ENCODE peak calls at places on chromosomes 5 and 9, in six cellular contexts. One of them, this sample, is unnamed.

GRCh38 chr9:101458955-101459631 is 23.5 kb upstream of the ALDOB start:
- DNase-seq in natural killer cell: no peak
- DNase-seq in stimulated activated CD4-positive, alpha-beta T cell treated with anti-CD3 and anti-CD28 coated beads, Interleukin-12 subunit alpha, Interleukin-12 subunit beta, amount 100 ng/mL, for 4 hours: no peak
- DNase-seq in cardiac muscle cell: peak
- DNase-seq in NCI-H1092 treated with DMSO at 0.1 percent for 48 hours: peak
- DNase-seq in ACHN: peak
- DNase-seq in this sample: peak

GRCh38 chr5:1010641-1011046 is 2.0 kb downstream of the NKD2 start:
- DNase-seq in NCI-H1092 treated with DMSO at 0.1 percent for 48 hours: no peak
- DNase-seq in cardiac muscle cell: no peak
- DNase-seq in natural killer cell: no peak
- DNase-seq in stimulated activated CD4-positive, alpha-beta T cell treated with anti-CD3 and anti-CD28 coated beads, Interleukin-12 subunit alpha, Interleukin-12 subunit beta, amount 100 ng/mL, for 4 hours: no peak
- DNase-seq in ACHN: no peak
- DNase-seq in this sample: no peak

GRCh38 chr9:93320591-93321219 is 130.8 kb upstream of the FAM120A start:
- DNase-seq in NCI-H1092 treated with DMSO at 0.1 percent for 48 hours: no peak
- DNase-seq in stimulated activated CD4-positive, alpha-beta T cell treated with anti-CD3 and anti-CD28 coated beads, Interleukin-12 subunit alpha, Interleukin-12 subunit beta, amount 100 ng/mL, for 4 hours: no peak
- DNase-seq in natural killer cell: no peak
- DNase-seq in cardiac muscle cell: no peak
- DNase-seq in ACHN: no peak
- DNase-seq in this sample: no peak

GRCh38 chr9:114829686-114830085 is 23.8 kb upstream of the TNFSF15 start:
- DNase-seq in cardiac muscle cell: no peak
- DNase-seq in natural killer cell: no peak
- DNase-seq in NCI-H1092 treated with DMSO at 0.1 percent for 48 hours: no peak
- DNase-seq in stimulated activated CD4-positive, alpha-beta T cell treated with anti-CD3 and anti-CD28 coated beads, Interleukin-12 subunit alpha, Interleukin-12 subunit beta, amount 100 ng/mL, for 4 hours: no peak
- DNase-seq in ACHN: no peak
- DNase-seq in this sample: no peak

GRCh38 chr5:15791859-15792258 is 291.9 kb downstream of the FBXL7 start:
- DNase-seq in natural killer cell: no peak
- DNase-seq in ACHN: no peak
- DNase-seq in NCI-H1092 treated with DMSO at 0.1 percent for 48 hours: no peak
- DNase-seq in cardiac muscle cell: no peak
- DNase-seq in stimulated activated CD4-positive, alpha-beta T cell treated with anti-CD3 and anti-CD28 coated beads, Interleukin-12 subunit alpha, Interleukin-12 subunit beta, amount 100 ng/mL, for 4 hours: no peak
- DNase-seq in this sample: no peak

GRCh38 chr9:27150758-27151431 is 41.9 kb downstream of the TEK start:
- DNase-seq in NCI-H1092 treated with DMSO at 0.1 percent for 48 hours: no peak
- DNase-seq in ACHN: no peak
- DNase-seq in stimulated activated CD4-positive, alpha-beta T cell treated with anti-CD3 and anti-CD28 coated beads, Interleukin-12 subunit alpha, Interleukin-12 subunit beta, amount 100 ng/mL, for 4 hours: no peak
- DNase-seq in cardiac muscle cell: peak
- DNase-seq in natural killer cell: no peak
- DNase-seq in this sample: no peak

GRCh38 chr5:175214152-175214551 is 229.8 kb downstream of the DRD1 start:
- DNase-seq in cardiac muscle cell: peak
- DNase-seq in ACHN: peak
- DNase-seq in natural killer cell: no peak
- DNase-seq in NCI-H1092 treated with DMSO at 0.1 percent for 48 hours: no peak
- DNase-seq in stimulated activated CD4-positive, alpha-beta T cell treated with anti-CD3 and anti-CD28 coated beads, Interleukin-12 subunit alpha, Interleukin-12 subunit beta, amount 100 ng/mL, for 4 hours: no peak
- DNase-seq in this sample: no peak

GRCh38 chr5:96821260-96821916 is 13.6 kb upstream of the ERAP1 start:
- DNase-seq in stimulated activated CD4-positive, alpha-beta T cell treated with anti-CD3 and anti-CD28 coated beads, Interleukin-12 subunit alpha, Interleukin-12 subunit beta, amount 100 ng/mL, for 4 hours: no peak
- DNase-seq in ACHN: peak
- DNase-seq in cardiac muscle cell: peak
- DNase-seq in natural killer cell: no peak
- DNase-seq in NCI-H1092 treated with DMSO at 0.1 percent for 48 hours: no peak
- DNase-seq in this sample: no peak

GRCh38 chr9:91360551-91361293 is 996 bp downstream of the AUH start:
- DNase-seq in ACHN: no peak
- DNase-seq in NCI-H1092 treated with DMSO at 0.1 percent for 48 hours: peak
- DNase-seq in cardiac muscle cell: no peak
- DNase-seq in stimulated activated CD4-positive, alpha-beta T cell treated with anti-CD3 and anti-CD28 coated beads, Interleukin-12 subunit alpha, Interleukin-12 subunit beta, amount 100 ng/mL, for 4 hours: no peak
- DNase-seq in natural killer cell: no peak
- DNase-seq in this sample: no peak

GRCh38 chr5:134138416-134139376 is 24.2 kb downstream of the TCF7 start:
- DNase-seq in stimulated activated CD4-positive, alpha-beta T cell treated with anti-CD3 and anti-CD28 coated beads, Interleukin-12 subunit alpha, Interleukin-12 subunit beta, amount 100 ng/mL, for 4 hours: no peak
- DNase-seq in ACHN: no peak
- DNase-seq in natural killer cell: peak
- DNase-seq in NCI-H1092 treated with DMSO at 0.1 percent for 48 hours: no peak
- DNase-seq in cardiac muscle cell: no peak
- DNase-seq in this sample: no peak

GRCh38 chr5:55538621-55539020 is 3.9 kb upstream of the PLPP1 start:
- DNase-seq in ACHN: no peak
- DNase-seq in stimulated activated CD4-positive, alpha-beta T cell treated with anti-CD3 and anti-CD28 coated beads, Interleukin-12 subunit alpha, Interleukin-12 subunit beta, amount 100 ng/mL, for 4 hours: no peak
- DNase-seq in cardiac muscle cell: no peak
- DNase-seq in NCI-H1092 treated with DMSO at 0.1 percent for 48 hours: no peak
- DNase-seq in natural killer cell: no peak
- DNase-seq in this sample: no peak

GRCh38 chr5:9513825-9514224 is 32.0 kb downstream of the SEMA5A start:
- DNase-seq in NCI-H1092 treated with DMSO at 0.1 percent for 48 hours: no peak
- DNase-seq in cardiac muscle cell: peak
- DNase-seq in ACHN: peak
- DNase-seq in stimulated activated CD4-positive, alpha-beta T cell treated with anti-CD3 and anti-CD28 coated beads, Interleukin-12 subunit alpha, Interleukin-12 subunit beta, amount 100 ng/mL, for 4 hours: no peak
- DNase-seq in natural killer cell: no peak
- DNase-seq in this sample: no peak

GRCh38 chr5:102782245-102782872 is 27.3 kb downstream of the PAM start:
- DNase-seq in ACHN: no peak
- DNase-seq in stimulated activated CD4-positive, alpha-beta T cell treated with anti-CD3 and anti-CD28 coated beads, Interleukin-12 subunit alpha, Interleukin-12 subunit beta, amount 100 ng/mL, for 4 hours: no peak
- DNase-seq in NCI-H1092 treated with DMSO at 0.1 percent for 48 hours: no peak
- DNase-seq in cardiac muscle cell: no peak
- DNase-seq in natural killer cell: no peak
- DNase-seq in this sample: no peak

GRCh38 chr5:89535421-89535820 is 652.4 kb upstream of the MEF2C start:
- DNase-seq in cardiac muscle cell: no peak
- DNase-seq in natural killer cell: no peak
- DNase-seq in NCI-H1092 treated with DMSO at 0.1 percent for 48 hours: no peak
- DNase-seq in ACHN: no peak
- DNase-seq in stimulated activated CD4-positive, alpha-beta T cell treated with anti-CD3 and anti-CD28 coated beads, Interleukin-12 subunit alpha, Interleukin-12 subunit beta, amount 100 ng/mL, for 4 hours: no peak
- DNase-seq in this sample: no peak

GRCh38 chr9:92295827-92296258 is 2.3 kb upstream of the IARS1 start:
- DNase-seq in NCI-H1092 treated with DMSO at 0.1 percent for 48 hours: no peak
- DNase-seq in natural killer cell: no peak
- DNase-seq in ACHN: no peak
- DNase-seq in cardiac muscle cell: no peak
- DNase-seq in stimulated activated CD4-positive, alpha-beta T cell treated with anti-CD3 and anti-CD28 coated beads, Interleukin-12 subunit alpha, Interleukin-12 subunit beta, amount 100 ng/mL, for 4 hours: no peak
- DNase-seq in this sample: no peak

GRCh38 chr9:128420651-128421473 is at the start of gene CERCAM:
- DNase-seq in natural killer cell: peak
- DNase-seq in NCI-H1092 treated with DMSO at 0.1 percent for 48 hours: peak
- DNase-seq in ACHN: peak
- DNase-seq in cardiac muscle cell: peak
- DNase-seq in stimulated activated CD4-positive, alpha-beta T cell treated with anti-CD3 and anti-CD28 coated beads, Interleukin-12 subunit alpha, Interleukin-12 subunit beta, amount 100 ng/mL, for 4 hours: peak
- DNase-seq in this sample: no peak